ENCODE peak calls at places on chromosomes 12 and 14, in six cellular contexts. J is MM.1S, T is Caco-2, K is cardiac muscle cell, C is AG04450, V is OCI-LY7. U is an unnamed sample.

GRCh38 chr14:54935958-54936357 is 33.3 kb upstream of the GCH1 start:
- DNase-seq in J (no peak), T (no peak), K (peak; percentile 64), C (peak; percentile 10), V (no peak), U (no peak)

GRCh38 chr12:116954700-116955381 is 44.1 kb downstream of the FBXW8 start:
- DNase-seq in J (no peak), T (no peak), K (no peak), C (no peak), V (no peak), U (no peak)

GRCh38 chr12:83753205-83753604 is 1066.5 kb downstream of the TMTC2 start:
- DNase-seq in J (no peak), T (no peak), K (no peak), C (no peak), V (no peak), U (no peak)

GRCh38 chr14:73476451-73476905 is 14.3 kb upstream of the RIOX1 start:
- DNase-seq in J (no peak), T (no peak), K (no peak), C (no peak), V (no peak), U (no peak)

GRCh38 chr14:26330982-26331381 is 266.9 kb downstream of the NOVA1 start:
- DNase-seq in J (no peak), T (no peak), K (no peak), C (no peak), V (no peak), U (no peak)

GRCh38 chr14:99273025-99273723 is 1.2 kb upstream of the BCL11B start:
- DNase-seq in J (no peak), T (peak; percentile 74), K (peak; percentile 19), C (no peak), V (no peak), U (no peak)

GRCh38 chr12:81170072-81170471 is 92.2 kb downstream of the ACSS3 start:
- DNase-seq in J (no peak), T (no peak), K (peak; percentile 19), C (no peak), V (no peak), U (no peak)

GRCh38 chr14:34750670-34751069 is 36.3 kb upstream of the CFL2 start:
- DNase-seq in J (no peak), T (no peak), K (peak; percentile 64), C (peak; percentile 34), V (no peak), U (no peak)

GRCh38 chr14:56569174-56569573 is 10.4 kb upstream of the TMEM260 start:
- DNase-seq in J (no peak), T (no peak), K (peak; percentile 7), C (no peak), V (no peak), U (no peak)

GRCh38 chr14:44914849-44915248 is 46.9 kb downstream of the KLHL28 start:
- DNase-seq in J (no peak), T (no peak), K (peak; percentile 72), C (no peak), V (no peak), U (no peak)

GRCh38 chr12:97650242-97650641 is 187.6 kb downstream of the RMST start:
- DNase-seq in J (no peak), T (no peak), K (no peak), C (no peak), V (no peak), U (no peak)

GRCh38 chr14:61547186-61548121 is 147.9 kb upstream of the HIF1A start:
- DNase-seq in J (no peak), T (no peak), K (peak; percentile 88), C (no peak), V (no peak), U (no peak)

GRCh38 chr14:61566537-61567225 is 128.6 kb upstream of the HIF1A start:
- DNase-seq in J (no peak), T (no peak), K (peak; percentile 85), C (no peak), V (no peak), U (no peak)

GRCh38 chr14:92490239-92490959 is 23.2 kb upstream of the RIN3 start:
- DNase-seq in J (no peak), T (no peak), K (no peak), C (no peak), V (no peak), U (no peak)

GRCh38 chr14:75182820-75183219 is 6.4 kb upstream of the TMED10 start:
- DNase-seq in J (no peak), T (peak; percentile 68), K (peak; percentile 90), C (peak; percentile 39), V (no peak), U (no peak)

GRCh38 chr12:56346663-56347062 is 8.0 kb downstream of the IL23A start:
- DNase-seq in J (no peak), T (no peak), K (no peak), C (no peak), V (no peak), U (no peak)

GRCh38 chr14:103650213-103650612 is 21.2 kb downstream of the KLC1 start:
- DNase-seq in J (no peak), T (no peak), K (no peak), C (no peak), V (no peak), U (no peak)

GRCh38 chr12:111396726-111397445 is 8.8 kb upstream of the SH2B3 start:
- DNase-seq in J (peak; percentile 52), T (peak; percentile 75), K (peak; percentile 86), C (peak; percentile 63), V (peak; percentile 89), U (no peak)

GRCh38 chr14:99133563-99134332 is 138.2 kb downstream of the BCL11B start:
- DNase-seq in J (no peak), T (no peak), K (no peak), C (no peak), V (no peak), U (no peak)

GRCh38 chr12:104573-105081 is 38.1 kb downstream of the IQSEC3 start:
- DNase-seq in J (no peak), T (no peak), K (peak; percentile 21), C (no peak), V (no peak), U (no peak)

GRCh38 chr12:82688035-82688501 is 1.4 kb downstream of the TMTC2 start:
- DNase-seq in J (peak; percentile 16), T (no peak), K (peak; percentile 29), C (no peak), V (peak; percentile 44), U (peak; percentile 4)
- TF ChIP-seq CTCF in J (peak; percentile 28), T (no peak), K (peak; percentile 26), C (peak; percentile 11), V (peak; percentile 54), U (peak; percentile 30)

GRCh38 chr12:132296063-132296462 is 33.3 kb downstream of the GALNT9 start:
- DNase-seq in J (no peak), T (no peak), K (no peak), C (no peak), V (no peak), U (no peak)
- TF ChIP-seq CTCF in J (no peak), T (no peak), K (no peak), C (no peak), V (no peak), U (no peak)

DNA sequence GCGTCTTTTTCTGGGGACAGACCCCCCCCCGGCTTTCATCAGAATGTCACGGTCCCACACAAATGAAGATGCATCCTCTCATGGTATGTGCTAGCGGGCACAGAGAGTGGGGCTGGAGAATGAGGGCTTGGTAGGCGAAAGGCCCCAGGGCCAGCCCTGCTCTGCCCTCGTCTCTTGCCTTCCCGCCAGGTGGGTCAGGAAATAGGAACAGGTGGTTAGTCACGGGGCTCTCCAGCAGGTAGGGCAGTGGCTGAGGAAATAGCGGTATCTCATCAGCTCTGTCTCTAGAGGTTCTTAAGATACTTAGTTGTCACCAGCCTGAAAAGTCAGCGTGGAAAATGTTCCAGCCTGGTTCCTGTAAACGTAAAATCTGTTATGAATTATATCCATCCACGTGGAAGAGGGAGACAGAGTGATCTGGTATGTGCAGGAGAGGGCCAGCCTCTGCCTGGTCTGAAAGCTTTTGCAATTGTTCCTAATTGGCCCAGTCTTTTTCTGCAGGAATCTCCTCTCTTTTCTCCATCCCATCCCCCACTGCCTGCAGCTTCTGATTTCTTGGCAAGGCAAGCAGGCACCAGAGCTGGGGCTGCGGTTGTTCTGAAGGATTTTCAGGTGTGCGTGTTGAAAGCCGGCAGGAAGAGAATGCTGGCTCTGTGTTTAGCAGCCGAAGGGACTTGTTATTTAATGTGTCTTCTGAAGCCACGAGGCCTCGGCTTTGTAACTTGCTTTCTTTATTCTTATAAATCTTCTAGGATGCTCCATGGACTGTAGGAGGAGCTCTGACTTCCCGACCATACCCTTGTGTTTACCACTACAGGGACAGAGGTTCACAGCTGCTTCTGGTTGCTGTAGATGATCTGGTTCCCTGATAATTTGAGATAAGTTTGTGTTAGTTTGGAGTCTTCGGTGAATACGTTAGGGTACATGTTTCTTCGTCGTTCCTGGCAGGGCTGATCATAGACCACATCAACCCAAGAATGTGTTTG is 131.1 kb downstream of the CACNA1C start:
- DNase-seq in J (peak; percentile 7), T (no peak), K (peak; percentile 77), C (no peak), V (peak; percentile 46), U (no peak)
- TF ChIP-seq CTCF in J (no peak), T (no peak), K (peak; percentile 48), C (peak; percentile 55), V (peak; percentile 56), U (no peak)

GRCh38 chr12:13957576-13957975 is 23.8 kb downstream of the GRIN2B start:
- DNase-seq in J (no peak), T (no peak), K (no peak), C (no peak), V (no peak), U (no peak)

GRCh38 chr12:13961983-13962382 is 19.4 kb downstream of the GRIN2B start:
- DNase-seq in J (no peak), T (no peak), K (no peak), C (no peak), V (no peak), U (no peak)

GRCh38 chr12:13959131-13959734 is 22.2 kb downstream of the GRIN2B start:
- DNase-seq in J (no peak), T (no peak), K (no peak), C (no peak), V (no peak), U (no peak)

GRCh38 chr12:13964666-13965065 is 16.7 kb downstream of the GRIN2B start:
- DNase-seq in J (no peak), T (no peak), K (no peak), C (no peak), V (no peak), U (no peak)

DNA sequence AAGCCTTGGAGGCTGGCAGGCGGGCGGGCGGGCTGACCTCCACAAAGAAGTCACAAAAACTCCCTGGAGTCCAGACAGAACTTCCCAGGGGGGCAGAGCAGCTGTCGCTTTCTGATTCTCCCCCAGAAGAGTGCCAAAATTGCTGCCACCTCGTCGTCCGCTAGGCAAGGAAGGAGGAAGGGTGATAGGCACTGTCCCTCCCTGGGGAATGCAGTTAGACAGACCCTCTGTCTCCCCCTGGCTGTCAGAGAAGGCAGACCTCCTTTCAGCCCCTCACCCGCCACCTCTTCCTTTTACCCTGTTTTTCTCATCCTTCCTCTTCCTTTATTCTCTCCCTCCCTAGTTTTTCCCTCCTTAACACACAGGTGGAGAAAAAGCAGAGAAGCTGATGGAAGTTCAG is 18.7 kb downstream of the GRIN2B start:
- DNase-seq in J (no peak), T (peak; percentile 59), K (no peak), C (no peak), V (peak; percentile 37), U (no peak)
- TF ChIP-seq CTCF in J (peak; percentile 23), T (peak; percentile 85), K (no peak), C (peak; percentile 33), V (peak; percentile 66), U (peak; percentile 66)